ENCODE peak calls at places on chromosomes 6 and 20, in five cellular contexts. Y is GM10248, B is bronchial epithelial cell, R is HT-29, D is NCI-H1417. I is an unnamed sample.

GRCh38 chr20:62183426-62184142 is 756 bp downstream of the MTG2 start:
- DNase-seq in R (peak), Y (no peak), D (peak), B (no peak), I (no peak)

GRCh38 chr6:84639396-84639795 is 125.0 kb downstream of the TBX18 start:
- DNase-seq in Y (no peak), R (no peak), D (no peak), B (peak), I (no peak)

GRCh38 chr20:25508083-25508770 is 77.1 kb downstream of the NINL start:
- DNase-seq in D (peak), B (peak), R (peak), Y (no peak), I (no peak)

GRCh38 chr6:161038229-161039003 is 46.8 kb downstream of the MAP3K4 start:
- DNase-seq in B (peak), Y (peak), R (peak), D (no peak), I (no peak)

GRCh38 chr6:147648936-147649335 is 140.4 kb downstream of the SAMD5 start:
- DNase-seq in D (no peak), R (no peak), B (no peak), Y (no peak), I (no peak)

GRCh38 chr6:52233975-52234823 is 10.1 kb downstream of the IL17F start:
- DNase-seq in B (peak), Y (peak), D (peak), R (peak), I (no peak)

GRCh38 chr6:40774932-40775331 is 187.8 kb upstream of the LRFN2 start:
- DNase-seq in D (no peak), R (no peak), Y (no peak), B (no peak), I (no peak)

GRCh38 chr6:118872726-118873125 is 21.2 kb upstream of the ASF1A start:
- DNase-seq in R (no peak), B (no peak), Y (no peak), D (no peak), I (no peak)

GRCh38 chr6:155107432-155108069 is 112.4 kb downstream of the TIAM2 start:
- DNase-seq in R (no peak), B (no peak), D (peak), Y (no peak), I (no peak)

GRCh38 chr20:44010162-44010704 is 95.6 kb downstream of the TOX2 start:
- DNase-seq in R (no peak), B (no peak), D (peak), Y (no peak), I (no peak)

GRCh38 chr20:1467355-1468116 is 887 bp upstream of the NSFL1C start:
- DNase-seq in Y (no peak), B (no peak), D (peak), R (peak), I (no peak)

GRCh38 chr6:31580807-31581437 is 1.3 kb downstream of the LTB start:
- DNase-seq in Y (peak), B (peak), R (peak), D (peak), I (peak)

GRCh38 chr6:12182676-12183075 is 107.5 kb upstream of the EDN1 start:
- DNase-seq in Y (no peak), R (no peak), B (peak), D (no peak), I (no peak)

GRCh38 chr6:106927531-106928398 is 46.8 kb downstream of the CD24 start:
- DNase-seq in R (peak), Y (peak), B (peak), D (no peak), I (no peak)

GRCh38 chr20:13221673-13222318 is 722 bp downstream of the ISM1 start:
- DNase-seq in D (peak), R (peak), B (peak), Y (peak), I (peak)

GRCh38 chr6:128919412-128919811 is 36.5 kb downstream of the LAMA2 start:
- DNase-seq in B (peak), R (no peak), Y (no peak), D (no peak), I (no peak)

GRCh38 chr20:32522775-32523612 is 62.1 kb downstream of the NOL4L start:
- DNase-seq in B (peak), Y (no peak), R (no peak), D (peak), I (no peak)

GRCh38 chr20:41140226-41141133 is 3.1 kb downstream of the PLCG1 start:
- DNase-seq in D (no peak), B (no peak), R (no peak), Y (no peak), I (no peak)

GRCh38 chr6:162638931-162639574 is 88.5 kb downstream of the PRKN start:
- DNase-seq in R (peak), B (peak), Y (no peak), D (no peak), I (no peak)

GRCh38 chr20:5551621-5552020 is 198.6 kb upstream of the SHLD1 start:
- DNase-seq in B (no peak), D (no peak), R (no peak), Y (no peak), I (no peak)

GRCh38 chr6:118902731-118903130 is 8.8 kb downstream of the ASF1A start:
- DNase-seq in B (peak), Y (no peak), R (no peak), D (no peak), I (no peak)

GRCh38 chr6:2643935-2644539 is 106.7 kb downstream of the MYLK4 start:
- DNase-seq in R (no peak), Y (no peak), B (no peak), D (no peak), I (no peak)

GRCh38 chr6:170074907-170075306 is 216.0 kb downstream of the DLL1 start:
- DNase-seq in D (no peak), Y (no peak), R (no peak), B (no peak), I (no peak)

I was measured in activated effector memory CD4-positive, alpha-beta T cell treated with Interleukin-2 at 50 U/mL for 16 hours.